ENCODE peak calls at places on chromosomes 1 and 21, in seven cellular contexts. One of them, this sample, is unnamed.

GRCh38 chr21:36430841-36431240 is 45.6 kb downstream of the CHAF1B start:
- DNase-seq in HFF-Myc: no peak
- DNase-seq in dermis blood vessel endothelial cell: peak
- DNase-seq in AG20443: no peak
- DNase-seq in astrocyte: peak
- DNase-seq in iPS DF 19.7: no peak
- DNase-seq in stimulated activated CD4-positive, alpha-beta T cell treated with anti-CD3 and anti-CD28 coated beads, TNF-alpha, amount 100 ng/mL, for 24 hours: no peak
- DNase-seq in this sample: no peak

GRCh38 chr1:174197088-174197487 is 37.8 kb downstream of the RABGAP1L start:
- DNase-seq in HFF-Myc: no peak
- DNase-seq in AG20443: no peak
- DNase-seq in astrocyte: no peak
- DNase-seq in stimulated activated CD4-positive, alpha-beta T cell treated with anti-CD3 and anti-CD28 coated beads, TNF-alpha, amount 100 ng/mL, for 24 hours: no peak
- DNase-seq in dermis blood vessel endothelial cell: no peak
- DNase-seq in iPS DF 19.7: no peak
- DNase-seq in this sample: no peak

GRCh38 chr1:24828183-24828886 is 83.1 kb downstream of the CLIC4 start:
- DNase-seq in astrocyte: no peak
- DNase-seq in AG20443: no peak
- DNase-seq in iPS DF 19.7: no peak
- DNase-seq in dermis blood vessel endothelial cell: peak
- DNase-seq in HFF-Myc: no peak
- DNase-seq in stimulated activated CD4-positive, alpha-beta T cell treated with anti-CD3 and anti-CD28 coated beads, TNF-alpha, amount 100 ng/mL, for 24 hours: no peak
- DNase-seq in this sample: no peak

GRCh38 chr1:173857363-173857917 is 10.3 kb downstream of the GAS5 start:
- DNase-seq in iPS DF 19.7: no peak
- DNase-seq in AG20443: no peak
- DNase-seq in dermis blood vessel endothelial cell: no peak
- DNase-seq in astrocyte: no peak
- DNase-seq in stimulated activated CD4-positive, alpha-beta T cell treated with anti-CD3 and anti-CD28 coated beads, TNF-alpha, amount 100 ng/mL, for 24 hours: no peak
- DNase-seq in HFF-Myc: no peak
- DNase-seq in this sample: no peak

GRCh38 chr1:65221638-65222421 is 73.8 kb downstream of the AK4 start:
- DNase-seq in stimulated activated CD4-positive, alpha-beta T cell treated with anti-CD3 and anti-CD28 coated beads, TNF-alpha, amount 100 ng/mL, for 24 hours: no peak
- DNase-seq in iPS DF 19.7: no peak
- DNase-seq in HFF-Myc: no peak
- DNase-seq in astrocyte: no peak
- DNase-seq in dermis blood vessel endothelial cell: no peak
- DNase-seq in AG20443: no peak
- DNase-seq in this sample: no peak

GRCh38 chr1:94542088-94542671 is 621 bp upstream of the F3 start:
- DNase-seq in dermis blood vessel endothelial cell: no peak
- DNase-seq in stimulated activated CD4-positive, alpha-beta T cell treated with anti-CD3 and anti-CD28 coated beads, TNF-alpha, amount 100 ng/mL, for 24 hours: no peak
- DNase-seq in AG20443: peak
- DNase-seq in astrocyte: peak
- DNase-seq in HFF-Myc: peak
- DNase-seq in iPS DF 19.7: no peak
- DNase-seq in this sample: no peak

GRCh38 chr21:43893536-43894205 is 28.6 kb downstream of the AGPAT3 start:
- DNase-seq in AG20443: no peak
- DNase-seq in dermis blood vessel endothelial cell: peak
- DNase-seq in astrocyte: peak
- DNase-seq in HFF-Myc: no peak
- DNase-seq in iPS DF 19.7: no peak
- DNase-seq in stimulated activated CD4-positive, alpha-beta T cell treated with anti-CD3 and anti-CD28 coated beads, TNF-alpha, amount 100 ng/mL, for 24 hours: peak
- DNase-seq in this sample: no peak

GRCh38 chr1:41371630-41372599 is 10.7 kb downstream of the FOXO6 start:
- DNase-seq in stimulated activated CD4-positive, alpha-beta T cell treated with anti-CD3 and anti-CD28 coated beads, TNF-alpha, amount 100 ng/mL, for 24 hours: no peak
- DNase-seq in astrocyte: no peak
- DNase-seq in dermis blood vessel endothelial cell: no peak
- DNase-seq in iPS DF 19.7: peak
- DNase-seq in AG20443: no peak
- DNase-seq in HFF-Myc: peak
- DNase-seq in this sample: no peak

GRCh38 chr21:45988366-45989347 is 7.1 kb downstream of the COL6A1 start:
- DNase-seq in dermis blood vessel endothelial cell: no peak
- DNase-seq in astrocyte: no peak
- DNase-seq in stimulated activated CD4-positive, alpha-beta T cell treated with anti-CD3 and anti-CD28 coated beads, TNF-alpha, amount 100 ng/mL, for 24 hours: no peak
- DNase-seq in iPS DF 19.7: no peak
- DNase-seq in AG20443: no peak
- DNase-seq in HFF-Myc: no peak
- DNase-seq in this sample: no peak

GRCh38 chr1:109722920-109723319 is 10.9 kb downstream of the GSTM5 start:
- DNase-seq in dermis blood vessel endothelial cell: no peak
- DNase-seq in AG20443: no peak
- DNase-seq in stimulated activated CD4-positive, alpha-beta T cell treated with anti-CD3 and anti-CD28 coated beads, TNF-alpha, amount 100 ng/mL, for 24 hours: no peak
- DNase-seq in astrocyte: no peak
- DNase-seq in HFF-Myc: no peak
- DNase-seq in iPS DF 19.7: no peak
- DNase-seq in this sample: no peak

This sample was measured in CD8-positive, alpha-beta T cell.